ENCODE peak calls at places on chromosomes 5 and 9, in nine cellular contexts. I is A549, B is HCT116, Y is endothelial cell of umbilical vein, S is H1, M is SK-N-SH, W is HepG2, Q is K562, C is GM12878. L is an unnamed sample.

GRCh38 chr5:57408285-57408684 is 74.3 kb downstream of the ACTBL2 start:
- DNase-seq in I (no peak), B (no peak), Y (no peak), S (no peak), M (no peak), W (no peak), Q (no peak), C (no peak), L (no peak)

GRCh38 chr9:97046228-97046627 is 7.3 kb upstream of the CTSV start:
- DNase-seq in I (peak), B (peak), Y (no peak), S (peak), M (no peak), W (peak), Q (no peak), C (no peak), L (no peak)

GRCh38 chr5:89556215-89557009 is 673.4 kb upstream of the MEF2C start:
- DNase-seq in I (peak), B (peak), Y (peak), S (no peak), M (no peak), W (no peak), Q (no peak), C (no peak), L (peak)

GRCh38 chr9:93125331-93125894 is 8.6 kb downstream of the NINJ1 start:
- DNase-seq in I (no peak), B (no peak), Y (no peak), S (no peak), M (no peak), W (no peak), Q (no peak), C (no peak), L (no peak)

GRCh38 chr5:145587308-145588071 is 247.7 kb downstream of the PRELID2 start:
- DNase-seq in I (peak), B (peak), Y (peak), S (no peak), M (no peak), W (peak), Q (no peak), C (no peak), L (no peak)

GRCh38 chr5:135106610-135107009 is 72.6 kb upstream of the PITX1 start:
- DNase-seq in I (no peak), B (no peak), Y (no peak), S (no peak), M (no peak), W (no peak), Q (no peak), C (no peak), L (peak)

GRCh38 chr9:126015446-126015845 is 268.3 kb downstream of the PBX3 start:
- DNase-seq in I (no peak), B (no peak), Y (no peak), S (no peak), M (no peak), W (no peak), Q (no peak), C (no peak), L (no peak)

GRCh38 chr5:57884346-57885102 is 401.9 kb upstream of the ACTBL2 start:
- DNase-seq in I (no peak), B (no peak), Y (no peak), S (no peak), M (no peak), W (no peak), Q (no peak), C (no peak), L (no peak)

GRCh38 chr5:16897284-16897704 is 38.8 kb downstream of the MYO10 start:
- DNase-seq in I (peak), B (no peak), Y (no peak), S (no peak), M (no peak), W (no peak), Q (no peak), C (no peak), L (no peak)

GRCh38 chr5:93831449-93831848 is 90.0 kb upstream of the POU5F2 start:
- DNase-seq in I (peak), B (no peak), Y (peak), S (no peak), M (no peak), W (no peak), Q (no peak), C (no peak), L (no peak)
- TF ChIP-seq MAX in I (no peak), B (no peak), Y (no peak), S (no peak), M (no peak), W (no peak), Q (no peak), C (no peak), L (no peak)

GRCh38 chr5:141354900-141355469 is at the start of gene PCDHGA4:
- DNase-seq in I (no peak), B (no peak), Y (peak), S (no peak), M (no peak), W (no peak), Q (peak), C (no peak), L (peak)
- H3K4me3 ChIP-seq in I (no peak), B (no peak), Y (peak), S (no peak), M (peak), W (no peak), Q (peak), C (no peak), L (no peak)

GRCh38 chr9:130626249-130626982 is 38.0 kb upstream of the PRDM12 start:
- DNase-seq in I (peak), B (no peak), Y (no peak), S (no peak), M (no peak), W (no peak), Q (no peak), C (no peak), L (no peak)
- TF ChIP-seq CTCF in I (no peak), B (no peak), Y (no peak), S (no peak), M (no peak), W (no peak), Q (peak), C (no peak), L (no peak)

GRCh38 chr5:180600554-180601041 is 9.3 kb upstream of the SCGB3A1 start:
- DNase-seq in I (no peak), B (no peak), Y (no peak), S (no peak), M (peak), W (no peak), Q (no peak), C (no peak), L (no peak)

GRCh38 chr5:180603076-180603591 is 11.8 kb upstream of the SCGB3A1 start:
- DNase-seq in I (no peak), B (no peak), Y (no peak), S (no peak), M (no peak), W (no peak), Q (no peak), C (no peak), L (no peak)

GRCh38 chr5:180599981-180600553 is 8.8 kb upstream of the SCGB3A1 start:
- DNase-seq in I (no peak), B (no peak), Y (no peak), S (no peak), M (peak), W (no peak), Q (no peak), C (no peak), L (peak)

GRCh38 chr5:180602481-180603075 is 11.3 kb upstream of the SCGB3A1 start:
- DNase-seq in I (no peak), B (no peak), Y (no peak), S (no peak), M (peak), W (no peak), Q (no peak), C (no peak), L (no peak)

GRCh38 chr5:180601591-180602480 is 10.5 kb upstream of the SCGB3A1 start:
- DNase-seq in I (no peak), B (no peak), Y (no peak), S (no peak), M (peak), W (no peak), Q (no peak), C (no peak), L (no peak)
- TF ChIP-seq MAX in I (no peak), B (no peak), Y (no peak), S (no peak), M (no peak), W (no peak), Q (no peak), C (no peak), L (no peak)

DNA sequence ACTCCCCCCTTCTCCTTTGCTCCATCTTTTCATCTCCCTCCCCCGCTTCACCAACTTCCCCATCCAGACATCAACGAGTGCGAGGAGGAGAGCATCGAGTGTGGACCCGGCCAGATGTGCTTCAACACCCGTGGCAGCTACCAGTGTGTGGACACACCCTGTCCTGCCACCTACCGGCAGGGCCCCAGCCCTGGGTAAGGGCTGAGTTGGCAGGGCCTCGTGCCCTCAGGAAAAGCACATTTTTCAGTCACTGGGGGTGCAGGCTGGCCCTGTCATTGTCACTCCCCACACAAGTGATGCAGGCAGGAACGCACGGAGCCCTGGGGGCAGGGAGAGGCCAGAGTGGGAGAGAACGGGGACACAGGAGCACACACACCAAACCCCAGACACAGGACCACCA is 12.4 kb upstream of the ASS1 start:
- DNase-seq in I (no peak), B (no peak), Y (no peak), S (no peak), M (peak), W (no peak), Q (no peak), C (no peak), L (peak)
- H3K4me3 ChIP-seq in I (no peak), B (no peak), Y (no peak), S (no peak), M (no peak), W (no peak), Q (no peak), C (no peak), L (no peak)

GRCh38 chr9:74935008-74935407 is 17.7 kb downstream of the C9orf40 start:
- DNase-seq in I (no peak), B (no peak), Y (no peak), S (no peak), M (peak), W (no peak), Q (no peak), C (no peak), L (no peak)

GRCh38 chr9:74942801-74943200 is 9.9 kb downstream of the C9orf40 start:
- DNase-seq in I (no peak), B (no peak), Y (peak), S (no peak), M (no peak), W (no peak), Q (no peak), C (no peak), L (peak)

DNA sequence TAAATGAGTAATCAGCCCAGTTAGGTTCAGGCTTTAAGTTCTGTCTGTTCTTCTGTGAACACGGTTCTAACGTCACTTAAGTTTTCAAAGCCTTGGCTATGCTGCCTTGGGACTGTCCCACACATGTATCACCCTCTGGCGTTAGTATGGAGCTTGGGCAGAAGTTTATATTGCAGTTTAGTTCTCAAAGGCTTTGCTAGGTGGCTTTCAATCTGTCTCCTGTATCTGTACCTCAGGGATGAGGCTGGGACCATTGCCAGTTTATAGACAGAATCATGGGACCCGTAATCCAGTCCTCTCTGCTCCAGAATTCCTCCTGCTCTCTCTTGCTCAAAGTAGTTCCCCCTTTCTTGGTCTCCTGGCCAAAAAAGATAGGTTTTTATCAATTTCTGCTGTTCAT is 12.1 kb downstream of the C9orf40 start:
- DNase-seq in I (no peak), B (no peak), Y (peak), S (no peak), M (no peak), W (peak), Q (no peak), C (no peak), L (no peak)
- TF ChIP-seq CTCF in I (no peak), B (no peak), Y (no peak), S (no peak), M (no peak), W (peak), Q (no peak), C (peak), L (no peak)

L was measured in NB4.